ENCODE peak calls at places on chromosomes 16 and 17, in four cellular contexts. One of them, this sample, is unnamed.

GRCh38 chr17:81285179-81285878 is 9.8 kb downstream of the SLC38A10 start:
- DNase-seq in GF-D8: peak
- DNase-seq in A549: no peak
- DNase-seq in COR-L47: no peak
- DNase-seq in this sample: no peak

GRCh38 chr17:47899643-47900042 is 3.6 kb downstream of the SP2 start:
- DNase-seq in COR-L47: no peak
- DNase-seq in A549: no peak
- DNase-seq in GF-D8: no peak
- DNase-seq in this sample: no peak

GRCh38 chr16:56372013-56372634 is 53.2 kb downstream of the AMFR start:
- DNase-seq in A549: no peak
- DNase-seq in COR-L47: no peak
- DNase-seq in GF-D8: no peak
- DNase-seq in this sample: no peak

GRCh38 chr17:78473951-78474630 is 95.6 kb downstream of the PGS1 start:
- DNase-seq in COR-L47: no peak
- DNase-seq in GF-D8: no peak
- DNase-seq in A549: no peak
- DNase-seq in this sample: no peak

GRCh38 chr17:40309031-40309937 is at the start of gene RARA:
- DNase-seq in COR-L47: no peak
- DNase-seq in GF-D8: no peak
- DNase-seq in A549: peak
- DNase-seq in this sample: peak

GRCh38 chr17:48740537-48740936 is 12.0 kb upstream of the HOXB13 start:
- DNase-seq in A549: no peak
- DNase-seq in GF-D8: no peak
- DNase-seq in COR-L47: no peak
- DNase-seq in this sample: no peak

GRCh38 chr17:43540821-43541674 is 5.1 kb downstream of the ETV4 start:
- DNase-seq in GF-D8: no peak
- DNase-seq in A549: no peak
- DNase-seq in COR-L47: no peak
- DNase-seq in this sample: no peak

GRCh38 chr16:80570106-80570478 is 29.3 kb downstream of the DYNLRB2 start:
- DNase-seq in A549: peak
- DNase-seq in COR-L47: no peak
- DNase-seq in GF-D8: no peak
- DNase-seq in this sample: no peak

GRCh38 chr17:32801193-32801592 is 75.7 kb downstream of the MYO1D start:
- DNase-seq in A549: no peak
- DNase-seq in COR-L47: no peak
- DNase-seq in GF-D8: no peak
- DNase-seq in this sample: no peak

GRCh38 chr17:73163043-73163442 is 1.8 kb upstream of the SSTR2 start:
- DNase-seq in GF-D8: no peak
- DNase-seq in COR-L47: no peak
- DNase-seq in A549: no peak
- DNase-seq in this sample: no peak

GRCh38 chr16:14565688-14566025 is 64.4 kb downstream of the PARN start:
- DNase-seq in COR-L47: no peak
- DNase-seq in A549: no peak
- DNase-seq in GF-D8: no peak
- DNase-seq in this sample: no peak

GRCh38 chr17:62644487-62645173 is 17.2 kb downstream of the MRC2 start:
- DNase-seq in COR-L47: peak
- DNase-seq in GF-D8: no peak
- DNase-seq in A549: peak
- DNase-seq in this sample: no peak

GRCh38 chr16:88951501-88951900 is 25.5 kb downstream of the CBFA2T3 start:
- DNase-seq in A549: no peak
- DNase-seq in COR-L47: no peak
- DNase-seq in GF-D8: no peak
- DNase-seq in this sample: no peak

GRCh38 chr16:52435573-52435972 is 111.4 kb downstream of the TOX3 start:
- DNase-seq in A549: no peak
- DNase-seq in COR-L47: peak
- DNase-seq in GF-D8: no peak
- DNase-seq in this sample: no peak

GRCh38 chr17:28865946-28866752 is 11.3 kb downstream of the ERAL1 start:
- DNase-seq in COR-L47: no peak
- DNase-seq in A549: no peak
- DNase-seq in GF-D8: no peak
- DNase-seq in this sample: no peak

GRCh38 chr16:85391769-85392583 is 221.1 kb upstream of the GSE1 start:
- DNase-seq in A549: no peak
- DNase-seq in COR-L47: no peak
- DNase-seq in GF-D8: no peak
- DNase-seq in this sample: no peak

GRCh38 chr16:81816793-81817210 is 37.7 kb downstream of the PLCG2 start:
- DNase-seq in A549: no peak
- DNase-seq in COR-L47: no peak
- DNase-seq in GF-D8: no peak
- DNase-seq in this sample: no peak

GRCh38 chr16:54938351-54939346 is 8.0 kb downstream of the IRX5 start:
- DNase-seq in A549: no peak
- DNase-seq in GF-D8: no peak
- DNase-seq in COR-L47: no peak
- DNase-seq in this sample: no peak

This sample was measured in cerebellum.